ENCODE peak calls at places on chromosomes 11 and 22, in four cellular contexts. S, T, V and G are unnamed samples.
A peak's percentile ranks its signal among the peaks of the same experiment; 100 is the strongest.

GRCh38 chr11:111382451-111382850 is 3.4 kb upstream of the POU2AF1 start:
- DNase-seq in T (no peak), V (no peak), S (no peak), G (no peak)

GRCh38 chr11:128476729-128477128 is 110.6 kb downstream of the ETS1 start:
- DNase-seq in S (peak; percentile 53), T (no peak), V (no peak), G (no peak)

GRCh38 chr11:118167906-118168305 is 8.5 kb downstream of the SCN2B start:
- DNase-seq in S (no peak), V (no peak), T (no peak), G (no peak)

GRCh38 chr22:49020314-49020713 is 807.4 kb downstream of the BRD1 start:
- DNase-seq in S (no peak), T (no peak), V (no peak), G (no peak)

GRCh38 chr11:8872017-8872416 is 39.0 kb upstream of the AKIP1 start:
- DNase-seq in V (no peak), T (no peak), S (no peak), G (no peak)

GRCh38 chr22:49305215-49305965 is 522.3 kb downstream of the BRD1 start:
- DNase-seq in V (no peak), T (no peak), S (no peak), G (no peak)

GRCh38 chr11:81644239-81644840 is 1089.3 kb downstream of the FAM181B start:
- DNase-seq in V (no peak), S (peak; percentile 50), T (peak; percentile 43), G (no peak)

GRCh38 chr11:74380746-74381439 is 17.3 kb downstream of the PGM2L1 start:
- DNase-seq in S (peak; percentile 2), V (no peak), T (no peak), G (no peak)

GRCh38 chr11:57459112-57460016 is 964 bp upstream of the RTN4RL2 start:
- DNase-seq in T (no peak), V (no peak), S (no peak), G (no peak)

GRCh38 chr11:45233121-45233803 is 52.9 kb downstream of the SYT13 start:
- DNase-seq in S (peak; percentile 57), V (no peak), T (peak; percentile 66), G (no peak)

GRCh38 chr22:40107756-40108437 is 69.8 kb upstream of the TNRC6B start:
- DNase-seq in T (no peak), S (no peak), V (peak; percentile 4), G (no peak)

GRCh38 chr11:64742087-64742939 is 1.6 kb downstream of the RASGRP2 start:
- DNase-seq in V (no peak), T (peak; percentile 45), S (no peak), G (no peak)

GRCh38 chr22:25054943-25055511 is 102.5 kb downstream of the KIAA1671 start:
- DNase-seq in S (no peak), V (no peak), T (peak; percentile 29), G (no peak)

GRCh38 chr11:78883506-78883905 is 308.8 kb upstream of the NARS2 start:
- DNase-seq in S (no peak), T (no peak), V (no peak), G (no peak)

GRCh38 chr11:70942593-70942992 is 309.8 kb downstream of the SHANK2 start:
- DNase-seq in V (no peak), T (peak; percentile 4), S (no peak), G (no peak)

GRCh38 chr11:78535027-78535426 is 39.6 kb downstream of the NARS2 start:
- DNase-seq in S (no peak), V (no peak), T (peak; percentile 19), G (no peak)

GRCh38 chr22:38204784-38205183 is 3.0 kb downstream of the MAFF start:
- DNase-seq in V (no peak), T (peak; percentile 87), S (no peak), G (no peak)

GRCh38 chr11:67273260-67273990 is 7.2 kb downstream of the GRK2 start:
- DNase-seq in V (no peak), S (no peak), T (no peak), G (no peak)

GRCh38 chr11:124209824-124210357 is 26.7 kb downstream of the OR10D3 start:
- DNase-seq in V (no peak), T (no peak), S (no peak), G (no peak)

GRCh38 chr11:67382481-67383136 is 9.2 kb upstream of the RAD9A start:
- DNase-seq in S (peak; percentile 70), T (peak; percentile 90), V (peak; percentile 69), G (no peak)

GRCh38 chr22:34814260-34814659 is 251.7 kb upstream of the ISX start:
- DNase-seq in V (no peak), S (no peak), T (no peak), G (no peak)

GRCh38 chr11:76243157-76243556 is 36.9 kb upstream of the WNT11 start:
- DNase-seq in S (no peak), V (no peak), T (no peak), G (no peak)

GRCh38 chr11:17403977-17404759 is 15.7 kb upstream of the KCNJ11 start:
- DNase-seq in T (no peak), V (no peak), S (no peak), G (no peak)

GRCh38 chr11:120205596-120206161 is 5.2 kb upstream of the OAF start:
- DNase-seq in T (no peak), V (no peak), S (peak; percentile 53), G (peak; percentile 53)

GRCh38 chr22:20552450-20552894 is 45.1 kb downstream of the MED15 start:
- DNase-seq in V (no peak), T (no peak), S (peak; percentile 40), G (no peak)